ENCODE peak calls at places on chromosomes 6 and 20, in five cellular contexts. J is Panc1, W is PC-3, Z is fibroblast of lung, M is right atrium auricular region. A is an unnamed sample. For H3K4me1, the result is how much of the 10 kb centered on the place peaks cover.

GRCh38 chr6:14000901-14001300 is 76.1 kb downstream of the RNF182 start:
- DNase-seq in Z (no peak), M (no peak), W (no peak), J (no peak), A (no peak)

GRCh38 chr20:47278907-47279348 is 77.6 kb downstream of the ZMYND8 start:
- DNase-seq in M (peak), W (peak), J (no peak), Z (peak), A (no peak)

GRCh38 chr6:45724511-45724910 is 291.1 kb downstream of the CLIC5 start:
- DNase-seq in W (peak), Z (peak), J (no peak), M (no peak), A (peak)

GRCh38 chr6:27374824-27375612 is 13.5 kb upstream of the ZNF391 start:
- DNase-seq in Z (peak), J (peak), M (peak), W (peak), A (peak)

GRCh38 chr6:97129111-97129510 is 153.9 kb downstream of the MMS22L start:
- DNase-seq in M (no peak), W (no peak), J (no peak), Z (no peak), A (no peak)

GRCh38 chr6:156107514-156108150 is 652.0 kb upstream of the NOX3 start:
- DNase-seq in W (no peak), M (no peak), J (no peak), Z (no peak), A (no peak)

GRCh38 chr6:7761047-7761446 is 35.1 kb downstream of the BMP6 start:
- DNase-seq in Z (peak), M (no peak), W (peak), J (no peak), A (no peak)

GRCh38 chr20:688809-689208 is 13.2 kb upstream of the SCRT2 start:
- DNase-seq in W (no peak), M (no peak), Z (peak), J (no peak), A (no peak)

GRCh38 chr6:128036808-128037570 is 136.1 kb upstream of the THEMIS start:
- DNase-seq in J (no peak), M (no peak), Z (no peak), W (no peak), A (no peak)

GRCh38 chr6:152356659-152357058 is 280.5 kb downstream of the SYNE1 start:
- DNase-seq in M (no peak), W (peak), J (peak), Z (peak), A (no peak)

GRCh38 chr6:159701413-159701999 is 8.5 kb upstream of the SOD2 start:
- DNase-seq in Z (peak), W (peak), M (no peak), J (no peak), A (no peak)

GRCh38 chr6:31004285-31004684 is 6.0 kb upstream of the MUC22 start:
- DNase-seq in Z (peak), J (no peak), W (peak), M (no peak), A (no peak)

GRCh38 chr6:166269301-166270039 is 38.7 kb downstream of the PRR18 start:
- DNase-seq in Z (no peak), J (no peak), M (no peak), W (no peak), A (no peak)

GRCh38 chr20:36173451-36173933 is 19.0 kb downstream of the EPB41L1 start:
- DNase-seq in J (no peak), M (no peak), W (no peak), Z (peak), A (no peak)

GRCh38 chr6:142071981-142072380 is 60.7 kb upstream of the GJE1 start:
- DNase-seq in W (no peak), J (no peak), Z (no peak), M (no peak), A (no peak)

GRCh38 chr20:58699246-58700107 is 6.9 kb downstream of the NPEPL1 start:
- DNase-seq in J (no peak), W (no peak), Z (peak), M (no peak), A (no peak)

GRCh38 chr6:42777126-42777822 is 4.6 kb upstream of the BICRAL start:
- DNase-seq in J (no peak), Z (peak), W (peak), M (no peak), A (no peak)

GRCh38 chr6:143204045-143204444 is 143.4 kb downstream of the AIG1 start:
- DNase-seq in M (no peak), J (no peak), Z (no peak), W (no peak), A (no peak)

GRCh38 chr20:51750037-51750769 is 18.0 kb downstream of the ATP9A start:
- DNase-seq in Z (peak), W (peak), M (peak), J (peak), A (peak)

GRCh38 chr6:99348823-99349619 is 453 bp downstream of the FAXC start:
- DNase-seq in J (no peak), W (peak), M (no peak), Z (peak), A (no peak)

GRCh38 chr6:113103618-113104390 is 753.3 kb upstream of the MARCKS start:
- DNase-seq in J (no peak), Z (peak), M (no peak), W (peak), A (no peak)

GRCh38 chr6:93104195-93104817 is 315.1 kb downstream of the EPHA7 start:
- DNase-seq in M (no peak), Z (no peak), W (no peak), J (no peak), A (no peak)

GRCh38 chr6:75431379-75431778 is 62.2 kb downstream of the FILIP1 start:
- DNase-seq in Z (no peak), M (no peak), W (peak), J (no peak), A (no peak)

GRCh38 chr6:36334343-36334742 is 2.3 kb downstream of the BNIP5 start:
- DNase-seq in W (no peak), J (no peak), Z (no peak), M (no peak), A (no peak)

GRCh38 chr6:3615391-3616380 is 135.8 kb downstream of the PXDC1 start:
- DNase-seq in M (no peak), Z (no peak), J (no peak), W (no peak), A (no peak)

GRCh38 chr20:21615617-21616080 is 89.8 kb upstream of the PAX1 start:
- DNase-seq in W (peak), J (peak), M (no peak), Z (peak), A (peak)

GRCh38 chr6:170423814-170424633 is 117.5 kb downstream of the FAM120B start:
- DNase-seq in M (peak), Z (peak), W (no peak), J (no peak), A (no peak)

GRCh38 chr6:34295721-34296120 is 46.9 kb upstream of the SMIM29 start:
- DNase-seq in Z (peak), J (no peak), W (no peak), M (no peak), A (no peak)

GRCh38 chr6:100167585-100167984 is 173.6 kb upstream of the MCHR2 start:
- DNase-seq in Z (peak), W (no peak), M (no peak), J (no peak), A (no peak)

GRCh38 chr6:31473780-31474725 is 23.9 kb upstream of the MICB start:
- DNase-seq in J (no peak), Z (peak), W (peak), M (no peak), A (no peak)

GRCh38 chr6:167682546-167683027 is 144.1 kb upstream of the AFDN start:
- DNase-seq in W (no peak), Z (no peak), M (no peak), J (no peak), A (no peak)
- H3K4me1 ChIP-seq in W (under half), Z (under half), M (under half), J (under half), A (under half)

GRCh38 chr20:50194831-50195523 is 4.3 kb downstream of the CEBPB start:
- DNase-seq in M (no peak), J (no peak), W (no peak), Z (no peak), A (no peak)

GRCh38 chr20:50193851-50194830 is 3.5 kb downstream of the CEBPB start:
- DNase-seq in Z (peak), J (no peak), W (no peak), M (peak), A (no peak)

GRCh38 chr20:50196248-50196647 is 5.6 kb downstream of the CEBPB start:
- DNase-seq in M (no peak), W (no peak), J (no peak), Z (no peak), A (no peak)

GRCh38 chr20:50196896-50197295 is 6.3 kb downstream of the CEBPB start:
- DNase-seq in M (no peak), Z (no peak), J (no peak), W (no peak), A (no peak)

DNA sequence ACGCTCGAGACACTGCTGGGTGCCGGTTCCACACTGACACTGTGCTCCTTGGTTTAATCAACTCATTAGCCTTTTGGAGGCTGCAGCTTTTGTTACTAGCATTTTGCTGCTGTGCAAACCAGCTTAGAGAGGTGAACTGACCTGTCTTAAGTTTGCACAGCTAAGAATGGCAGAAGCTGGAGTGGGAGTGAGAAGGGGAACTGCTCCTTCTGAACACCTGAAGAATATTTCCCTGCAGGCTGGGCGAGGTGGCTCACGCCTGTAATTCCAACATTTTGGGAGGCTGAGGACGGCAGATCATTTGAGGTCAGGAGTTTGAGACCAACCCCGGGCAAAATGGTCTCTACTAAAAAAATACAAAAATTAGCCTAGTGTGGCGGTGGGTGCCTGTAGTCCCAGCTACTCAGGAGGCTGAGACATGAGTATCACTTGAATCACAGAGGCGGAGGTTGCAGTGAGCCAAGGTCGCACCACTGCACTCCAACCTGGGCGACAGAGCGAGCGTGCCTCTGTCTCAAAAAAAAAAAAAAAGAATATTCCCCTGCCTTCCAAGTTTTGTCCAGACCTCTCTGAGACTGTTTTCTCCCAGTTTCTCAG is 5.0 kb downstream of the CEBPB start:
- DNase-seq in Z (no peak), J (no peak), M (no peak), W (no peak), A (no peak)
- H3K4me3 ChIP-seq in Z (no peak), J (no peak), M (no peak), W (no peak), A (no peak)

GRCh38 chr20:1775117-1775516 is 117.5 kb upstream of the SIRPG start:
- DNase-seq in J (no peak), Z (peak), W (peak), M (no peak), A (no peak)
- TF ChIP-seq CTCF in J (no peak), Z (no peak), W (no peak), M (no peak), A (no peak)

GRCh38 chr6:35296931-35297330 is 687 bp upstream of the DEF6 start:
- DNase-seq in Z (no peak), M (no peak), J (no peak), W (no peak), A (no peak)
- H3K4me1 ChIP-seq in Z (under half), M (under half), J (under half), W (under half), A (under half)

A was measured in keratinocyte.